ENCODE peak calls at places on chromosome 5, in four cellular contexts. E is upper lobe of right lung, U is psoas muscle, I is esophagus squamous epithelium. W is an unnamed sample.

GRCh38 chr5:97062046-97062445 is 80.4 kb downstream of the LIX1 start:
- DNase-seq in E (no peak), U (peak; percentile 52), I (no peak), W (no peak)

GRCh38 chr5:137393196-137393993 is 105.7 kb downstream of the SPOCK1 start:
- DNase-seq in E (no peak), U (no peak), I (no peak), W (no peak)

GRCh38 chr5:144369001-144369400 is 198.3 kb downstream of the KCTD16 start:
- DNase-seq in E (no peak), U (no peak), I (no peak), W (no peak)

GRCh38 chr5:76493190-76493837 is 90.2 kb downstream of the IQGAP2 start:
- DNase-seq in E (no peak), U (no peak), I (no peak), W (no peak)

GRCh38 chr5:15794117-15794985 is 294.4 kb downstream of the FBXL7 start:
- DNase-seq in E (no peak), U (no peak), I (no peak), W (peak; percentile 53)

GRCh38 chr5:57862471-57863282 is 380.1 kb upstream of the ACTBL2 start:
- DNase-seq in E (no peak), U (no peak), I (no peak), W (peak; percentile 72)

GRCh38 chr5:111865356-111865755 is 108.4 kb upstream of the NREP start:
- DNase-seq in E (no peak), U (no peak), I (no peak), W (peak; percentile 25)

GRCh38 chr5:167565555-167565954 is 725.9 kb upstream of the WWC1 start:
- DNase-seq in E (no peak), U (no peak), I (no peak), W (peak; percentile 26)

GRCh38 chr5:73625314-73625904 is 587 bp upstream of the ARHGEF28 start:
- DNase-seq in E (no peak), U (no peak), I (no peak), W (peak; percentile 43)

GRCh38 chr5:141623197-141623596 is 4.4 kb upstream of the DIAPH1 start:
- DNase-seq in E (no peak), U (no peak), I (no peak), W (no peak)

GRCh38 chr5:115343855-115344254 is 47.4 kb upstream of the CCDC112 start:
- DNase-seq in E (no peak), U (no peak), I (no peak), W (peak; percentile 54)

GRCh38 chr5:66406761-66407289 is 189.4 kb upstream of the MAST4 start:
- DNase-seq in E (no peak), U (no peak), I (no peak), W (no peak)

GRCh38 chr5:54088081-54088480 is 222.3 kb downstream of the ARL15 start:
- DNase-seq in E (no peak), U (no peak), I (no peak), W (peak; percentile 49)

GRCh38 chr5:167730121-167730520 is 561.3 kb upstream of the WWC1 start:
- DNase-seq in E (no peak), U (no peak), I (no peak), W (peak; percentile 97)

GRCh38 chr5:6710551-6711318 is 2.5 kb upstream of the TENT4A start:
- DNase-seq in E (peak; percentile 31), U (no peak), I (no peak), W (no peak)

GRCh38 chr5:6598351-6598900 is 34.4 kb downstream of the NSUN2 start:
- DNase-seq in E (no peak), U (no peak), I (no peak), W (peak; percentile 65)

GRCh38 chr5:73747696-73748380 is 121.8 kb downstream of the ARHGEF28 start:
- DNase-seq in E (no peak), U (no peak), I (no peak), W (peak; percentile 39)

GRCh38 chr5:77926337-77926736 is 150.2 kb upstream of the TBCA start:
- DNase-seq in E (no peak), U (no peak), I (no peak), W (no peak)
- TF ChIP-seq CTCF in E (no peak), U (no peak), I (no peak), W (no peak)

GRCh38 chr5:175235251-175235963 is 208.6 kb downstream of the DRD1 start:
- DNase-seq in E (no peak), U (no peak), I (no peak), W (no peak)

GRCh38 chr5:175236176-175236575 is 207.8 kb downstream of the DRD1 start:
- DNase-seq in E (no peak), U (no peak), I (no peak), W (no peak)

GRCh38 chr5:175226506-175226905 is 217.5 kb downstream of the DRD1 start:
- DNase-seq in E (no peak), U (no peak), I (no peak), W (no peak)

GRCh38 chr5:175230299-175230698 is 213.7 kb downstream of the DRD1 start:
- DNase-seq in E (no peak), U (no peak), I (no peak), W (no peak)
- H3K4me3 ChIP-seq in E (no peak overlapping the region), U (no peak overlapping the region), I (no peak overlapping the region), W (no peak overlapping the region)

GRCh38 chr5:131423056-131423455 is 159.2 kb downstream of the CDC42SE2 start:
- DNase-seq in E (no peak), U (no peak), I (no peak), W (peak; percentile 52)
- TF ChIP-seq CTCF in E (peak; percentile 49), U (peak; percentile 10), I (peak; percentile 27), W (peak; percentile 60)

DNA sequence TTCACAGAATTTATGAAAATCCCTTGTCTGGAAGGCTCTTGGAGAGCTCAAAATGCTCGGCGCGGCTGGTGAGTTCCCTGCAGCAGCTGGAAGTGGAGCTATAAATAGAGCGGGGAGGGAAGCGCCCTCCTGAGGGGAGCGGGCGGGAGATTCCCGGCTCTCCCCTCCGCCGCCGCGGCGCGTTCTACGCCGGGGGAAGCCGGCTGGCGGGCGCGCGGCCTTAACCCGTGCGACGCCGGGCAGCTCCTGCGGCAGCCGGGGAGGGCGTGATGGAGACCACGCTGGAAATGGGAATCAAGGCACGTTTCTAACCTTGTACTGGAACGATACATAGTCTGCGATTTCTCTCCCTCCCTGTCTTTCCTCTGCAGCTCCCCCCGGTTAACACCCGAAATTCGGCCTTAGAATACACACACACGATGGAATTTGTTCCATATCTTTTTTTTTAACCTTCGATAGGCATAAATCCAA is 306.5 kb upstream of the KCNN2 start:
- DNase-seq in E (peak; percentile 66), U (peak; percentile 81), I (no peak), W (peak; percentile 48)
- H3K4me3 ChIP-seq in E (peak overlapping the region; percentile 40), U (peak overlapping the region; percentile 80), I (peak overlapping the region; percentile 23), W (peak overlapping the region; percentile 21)

GRCh38 chr5:1468247-1468612 is 23.0 kb upstream of the SLC6A3 start:
- DNase-seq in E (no peak), U (peak; percentile 51), I (no peak), W (peak; percentile 32)
- TF ChIP-seq CTCF in E (peak; percentile 44), U (peak; percentile 38), I (peak; percentile 29), W (peak; percentile 64)

GRCh38 chr5:172453206-172453985 is 929 bp downstream of the SH3PXD2B start:
- DNase-seq in E (peak; percentile 64), U (peak; percentile 54), I (no peak), W (peak; percentile 69)

GRCh38 chr5:172450861-172451695 is 3.2 kb downstream of the SH3PXD2B start:
- DNase-seq in E (no peak), U (no peak), I (no peak), W (peak; percentile 70)

GRCh38 chr5:172451771-172452197 is 2.5 kb downstream of the SH3PXD2B start:
- DNase-seq in E (no peak), U (no peak), I (no peak), W (peak; percentile 79)

GRCh38 chr5:172453986-172454354 is 355 bp downstream of the SH3PXD2B start:
- DNase-seq in E (peak; percentile 74), U (peak; percentile 63), I (no peak), W (peak; percentile 58)

DNA sequence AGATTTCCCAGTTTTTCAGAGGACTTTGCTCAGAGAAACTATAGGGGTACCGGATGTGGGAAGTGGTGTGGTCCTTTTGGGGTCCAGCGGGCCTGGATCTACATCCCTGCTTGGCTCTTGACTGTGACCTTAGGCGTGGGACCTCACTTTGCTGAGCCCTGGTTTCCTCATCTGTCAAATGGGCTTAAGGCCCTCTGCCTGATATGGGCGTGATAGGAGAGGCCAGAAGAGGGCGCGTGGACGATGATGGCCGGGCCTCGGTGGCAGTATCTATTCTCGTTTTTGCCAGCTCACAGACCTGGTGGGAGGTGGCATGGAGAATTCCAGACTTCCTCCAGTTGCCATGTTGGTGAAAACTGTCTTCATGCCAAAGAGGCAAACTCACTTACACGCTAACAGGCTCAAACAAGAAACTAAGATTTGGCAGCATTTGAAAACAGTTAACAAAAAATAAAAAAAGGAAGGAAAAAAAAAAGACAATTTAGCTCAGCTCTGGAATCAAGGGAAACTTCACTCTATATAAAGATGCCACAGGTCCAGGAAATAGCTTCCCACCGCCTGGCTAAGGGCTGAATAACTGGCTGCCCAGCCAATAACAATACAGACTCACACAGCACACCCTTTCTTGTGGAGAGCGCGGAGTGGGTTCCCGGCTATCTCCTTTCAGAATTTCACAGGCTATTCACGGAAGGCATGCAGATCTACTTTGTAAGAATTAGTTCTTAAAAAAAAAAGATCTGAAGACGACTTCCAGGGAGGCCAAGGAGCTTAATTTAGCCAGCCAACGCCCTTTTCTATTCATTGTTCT is 1.7 kb downstream of the SH3PXD2B start:
- DNase-seq in E (no peak), U (no peak), I (no peak), W (peak; percentile 78)
- H3K4me3 ChIP-seq in E (peak overlapping the region; percentile 67), U (peak overlapping the region; percentile 79), I (peak overlapping the region; percentile 81), W (peak overlapping the region; percentile 95)

W was measured in cardiac fibroblast.